ENCODE peak calls at places on chromosomes 5 and 9, in four cellular contexts. One of them, this sample, is unnamed.

GRCh38 chr5:75510836-75511434 is 494 bp downstream of the CERT1 start:
- DNase-seq in psoas muscle: peak
- DNase-seq in mucosa of descending colon: peak
- DNase-seq in body of pancreas: peak
- DNase-seq in this sample: peak

GRCh38 chr5:161541-162110 is 29.7 kb upstream of the LRRC14B start:
- DNase-seq in psoas muscle: peak
- DNase-seq in mucosa of descending colon: no peak
- DNase-seq in body of pancreas: no peak
- DNase-seq in this sample: no peak

GRCh38 chr5:157485811-157486739 is 26.1 kb downstream of the NIPAL4 start:
- DNase-seq in psoas muscle: no peak
- DNase-seq in mucosa of descending colon: no peak
- DNase-seq in body of pancreas: no peak
- DNase-seq in this sample: no peak

GRCh38 chr5:97629281-97629680 is 446.2 kb upstream of the RIOK2 start:
- DNase-seq in psoas muscle: peak
- DNase-seq in mucosa of descending colon: no peak
- DNase-seq in body of pancreas: no peak
- DNase-seq in this sample: no peak

GRCh38 chr9:94882953-94883641 is 156.6 kb downstream of the AOPEP start:
- DNase-seq in psoas muscle: no peak
- DNase-seq in mucosa of descending colon: no peak
- DNase-seq in body of pancreas: peak
- DNase-seq in this sample: no peak

GRCh38 chr5:148445578-148445977 is 61.8 kb downstream of the FBXO38 start:
- DNase-seq in psoas muscle: no peak
- DNase-seq in mucosa of descending colon: no peak
- DNase-seq in body of pancreas: no peak
- DNase-seq in this sample: no peak

GRCh38 chr5:146644811-146645210 is 128.8 kb upstream of the GPR151 start:
- DNase-seq in psoas muscle: no peak
- DNase-seq in mucosa of descending colon: no peak
- DNase-seq in body of pancreas: no peak
- DNase-seq in this sample: no peak

GRCh38 chr9:93898502-93899426 is 56.4 kb downstream of the BARX1 start:
- DNase-seq in psoas muscle: peak
- DNase-seq in mucosa of descending colon: no peak
- DNase-seq in body of pancreas: peak
- DNase-seq in this sample: peak

GRCh38 chr5:38557309-38557710 is 864 bp upstream of the LIFR start:
- DNase-seq in psoas muscle: peak
- DNase-seq in mucosa of descending colon: no peak
- DNase-seq in body of pancreas: peak
- DNase-seq in this sample: no peak

GRCh38 chr5:52783226-52783959 is 4.3 kb upstream of the ITGA1 start:
- DNase-seq in psoas muscle: no peak
- DNase-seq in mucosa of descending colon: no peak
- DNase-seq in body of pancreas: no peak
- DNase-seq in this sample: no peak

GRCh38 chr9:91903126-91903911 is 46.7 kb downstream of the ROR2 start:
- DNase-seq in psoas muscle: no peak
- DNase-seq in mucosa of descending colon: no peak
- DNase-seq in body of pancreas: no peak
- DNase-seq in this sample: no peak

GRCh38 chr5:3963662-3964061 is 368.0 kb downstream of the IRX1 start:
- DNase-seq in psoas muscle: no peak
- DNase-seq in mucosa of descending colon: no peak
- DNase-seq in body of pancreas: no peak
- DNase-seq in this sample: no peak

GRCh38 chr5:124841829-124842712 is 95.6 kb upstream of the ZNF608 start:
- DNase-seq in psoas muscle: no peak
- DNase-seq in mucosa of descending colon: no peak
- DNase-seq in body of pancreas: no peak
- DNase-seq in this sample: peak

GRCh38 chr9:35686222-35687203 is 3.2 kb downstream of the TPM2 start:
- DNase-seq in psoas muscle: no peak
- DNase-seq in mucosa of descending colon: no peak
- DNase-seq in body of pancreas: no peak
- DNase-seq in this sample: peak

GRCh38 chr9:75775173-75775572 is 115.3 kb upstream of the PCSK5 start:
- DNase-seq in psoas muscle: no peak
- DNase-seq in mucosa of descending colon: no peak
- DNase-seq in body of pancreas: no peak
- DNase-seq in this sample: no peak

GRCh38 chr5:167512111-167512510 is 779.3 kb upstream of the WWC1 start:
- DNase-seq in psoas muscle: no peak
- DNase-seq in mucosa of descending colon: no peak
- DNase-seq in body of pancreas: no peak
- DNase-seq in this sample: no peak

GRCh38 chr5:33309780-33310345 is 130.9 kb upstream of the TARS1 start:
- DNase-seq in psoas muscle: no peak
- DNase-seq in mucosa of descending colon: no peak
- DNase-seq in body of pancreas: no peak
- DNase-seq in this sample: no peak

GRCh38 chr5:14922456-14922855 is 50.9 kb upstream of the ANKH start:
- DNase-seq in psoas muscle: no peak
- DNase-seq in mucosa of descending colon: no peak
- DNase-seq in body of pancreas: peak
- DNase-seq in this sample: no peak

GRCh38 chr5:54440456-54440893 is 15.0 kb upstream of the HSPB3 start:
- DNase-seq in psoas muscle: no peak
- DNase-seq in mucosa of descending colon: no peak
- DNase-seq in body of pancreas: no peak
- DNase-seq in this sample: no peak

GRCh38 chr5:78359831-78360673 is at the start of gene SCAMP1:
- DNase-seq in psoas muscle: peak
- DNase-seq in mucosa of descending colon: peak
- DNase-seq in body of pancreas: peak
- DNase-seq in this sample: peak

GRCh38 chr9:27065288-27065687 is 43.7 kb upstream of the TEK start:
- DNase-seq in psoas muscle: no peak
- DNase-seq in mucosa of descending colon: no peak
- DNase-seq in body of pancreas: no peak
- DNase-seq in this sample: no peak

GRCh38 chr5:103428411-103428871 is 134.1 kb downstream of the NUDT12 start:
- DNase-seq in psoas muscle: peak
- DNase-seq in mucosa of descending colon: no peak
- DNase-seq in body of pancreas: peak
- DNase-seq in this sample: peak

GRCh38 chr9:18397076-18397475 is 76.9 kb upstream of the ADAMTSL1 start:
- DNase-seq in psoas muscle: no peak
- DNase-seq in mucosa of descending colon: no peak
- DNase-seq in body of pancreas: no peak
- DNase-seq in this sample: no peak

GRCh38 chr9:72579190-72579589 is 57.8 kb downstream of the TMC1 start:
- DNase-seq in psoas muscle: peak
- DNase-seq in mucosa of descending colon: peak
- DNase-seq in body of pancreas: peak
- DNase-seq in this sample: no peak

GRCh38 chr9:129497064-129497836 is 123.7 kb downstream of the C9orf50 start:
- DNase-seq in psoas muscle: peak
- DNase-seq in mucosa of descending colon: peak
- DNase-seq in body of pancreas: peak
- DNase-seq in this sample: no peak

DNA sequence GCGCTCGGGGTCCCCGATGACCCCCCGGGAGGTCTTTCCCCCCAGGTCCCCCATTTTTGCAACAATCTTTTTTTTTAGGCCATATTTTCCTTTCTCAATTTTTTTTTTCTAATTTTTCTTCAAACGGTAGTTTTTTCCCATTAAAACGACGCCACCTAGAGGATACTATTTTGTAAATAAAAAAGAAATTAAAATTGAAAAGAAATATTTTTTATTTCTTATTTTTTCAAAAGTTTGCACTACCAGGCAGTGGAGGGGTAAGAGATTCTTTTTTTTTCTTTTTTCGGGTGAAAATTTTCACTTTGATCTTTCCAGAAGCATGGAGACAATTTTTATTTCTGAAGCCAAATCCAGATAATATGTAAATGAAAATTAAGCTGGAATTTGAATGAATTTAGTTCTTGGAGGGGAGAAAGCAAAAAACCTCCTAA is 712 bp downstream of the ZNF618 start:
- DNase-seq in psoas muscle: no peak
- DNase-seq in mucosa of descending colon: no peak
- DNase-seq in body of pancreas: no peak
- DNase-seq in this sample: no peak
- TF ChIP-seq CTCF in psoas muscle: peak
- TF ChIP-seq CTCF in mucosa of descending colon: peak
- TF ChIP-seq CTCF in body of pancreas: peak
- TF ChIP-seq CTCF in this sample: peak

GRCh38 chr5:50886657-50887056 is 220.2 kb downstream of the PARP8 start:
- DNase-seq in psoas muscle: no peak
- DNase-seq in mucosa of descending colon: no peak
- DNase-seq in body of pancreas: no peak
- DNase-seq in this sample: no peak

GRCh38 chr5:50888754-50889153 is 222.3 kb downstream of the PARP8 start:
- DNase-seq in psoas muscle: no peak
- DNase-seq in mucosa of descending colon: no peak
- DNase-seq in body of pancreas: no peak
- DNase-seq in this sample: no peak

GRCh38 chr5:50889790-50890189 is 223.4 kb downstream of the PARP8 start:
- DNase-seq in psoas muscle: no peak
- DNase-seq in mucosa of descending colon: no peak
- DNase-seq in body of pancreas: no peak
- DNase-seq in this sample: no peak
- TF ChIP-seq CTCF in psoas muscle: no peak
- TF ChIP-seq CTCF in mucosa of descending colon: no peak
- TF ChIP-seq CTCF in body of pancreas: no peak
- TF ChIP-seq CTCF in this sample: no peak

DNA sequence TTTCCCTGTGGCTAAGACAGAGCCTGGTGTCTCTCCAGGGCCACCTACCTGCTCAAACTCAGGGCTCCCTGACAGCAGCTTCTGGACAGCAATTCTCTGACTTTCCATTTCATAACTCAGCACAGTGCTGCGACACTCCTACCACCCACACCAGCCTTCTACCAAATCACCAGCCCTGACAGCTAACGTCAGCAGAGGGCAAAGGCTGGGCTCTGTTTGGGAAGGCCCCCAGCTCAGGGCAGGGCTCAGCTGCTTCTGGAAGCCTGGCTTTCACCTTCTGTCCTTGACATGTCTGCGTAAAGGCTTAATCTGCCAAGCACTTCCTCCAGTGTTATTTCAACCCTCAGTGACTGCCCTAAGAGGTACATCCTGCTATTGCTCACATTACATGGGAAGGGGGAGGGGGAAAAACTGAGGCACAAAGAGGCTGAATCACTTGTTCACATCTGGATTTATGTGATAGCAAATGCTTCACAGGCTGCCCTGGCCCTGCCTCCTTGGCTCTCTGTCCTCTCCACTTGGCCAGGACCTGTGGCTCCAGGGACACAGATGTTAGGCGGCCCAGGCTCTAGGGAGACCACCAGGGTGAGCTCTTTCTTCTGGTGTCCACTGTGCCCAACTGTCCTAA is 102.5 kb upstream of the PANK3 start:
- DNase-seq in psoas muscle: no peak
- DNase-seq in mucosa of descending colon: no peak
- DNase-seq in body of pancreas: no peak
- DNase-seq in this sample: no peak
- TF ChIP-seq CTCF in psoas muscle: no peak
- TF ChIP-seq CTCF in mucosa of descending colon: no peak
- TF ChIP-seq CTCF in body of pancreas: no peak
- TF ChIP-seq CTCF in this sample: no peak

GRCh38 chr9:99019523-99020331 is 76.0 kb downstream of the COL15A1 start:
- DNase-seq in psoas muscle: no peak
- DNase-seq in mucosa of descending colon: no peak
- DNase-seq in body of pancreas: no peak
- DNase-seq in this sample: no peak

GRCh38 chr9:99021512-99021911 is 77.8 kb downstream of the COL15A1 start:
- DNase-seq in psoas muscle: no peak
- DNase-seq in mucosa of descending colon: no peak
- DNase-seq in body of pancreas: no peak
- DNase-seq in this sample: peak

GRCh38 chr9:99023229-99023628 is 79.5 kb downstream of the COL15A1 start:
- DNase-seq in psoas muscle: no peak
- DNase-seq in mucosa of descending colon: no peak
- DNase-seq in body of pancreas: no peak
- DNase-seq in this sample: no peak

GRCh38 chr9:99018653-99019052 is 74.9 kb downstream of the COL15A1 start:
- DNase-seq in psoas muscle: no peak
- DNase-seq in mucosa of descending colon: no peak
- DNase-seq in body of pancreas: no peak
- DNase-seq in this sample: no peak

DNA sequence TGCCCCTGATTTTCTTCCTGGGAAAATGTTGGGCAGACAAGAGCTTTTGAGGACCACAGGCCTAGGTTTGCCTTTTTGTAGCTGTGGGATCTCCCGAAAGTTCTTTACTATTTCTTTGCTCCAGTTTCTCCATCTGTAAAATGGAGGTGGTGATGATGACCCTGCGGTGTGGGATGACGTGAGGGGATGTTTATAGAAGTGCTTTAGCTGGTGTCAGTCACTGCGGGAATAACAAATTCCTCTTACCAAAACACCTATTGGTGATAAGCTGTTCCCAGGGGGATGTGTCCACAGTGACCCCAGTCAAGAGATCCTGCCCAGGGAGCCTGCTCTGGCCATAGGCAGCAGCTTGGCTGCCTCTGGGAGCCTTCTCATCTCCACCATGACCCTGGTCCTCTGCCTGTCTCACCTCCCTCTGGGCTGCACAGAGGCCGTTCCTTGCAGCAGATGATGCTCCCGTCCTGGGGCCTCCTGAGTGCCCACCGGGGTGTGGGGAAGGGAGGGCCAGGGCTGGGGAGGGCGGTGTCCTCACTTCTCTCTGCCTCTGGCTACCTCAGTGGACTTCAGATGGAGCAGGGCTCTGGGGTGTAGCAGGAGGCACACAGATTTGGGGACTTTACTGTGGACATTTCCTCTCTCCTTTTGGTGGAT is 77.2 kb downstream of the COL15A1 start:
- DNase-seq in psoas muscle: no peak
- DNase-seq in mucosa of descending colon: no peak
- DNase-seq in body of pancreas: no peak
- DNase-seq in this sample: no peak
- TF ChIP-seq CTCF in psoas muscle: no peak
- TF ChIP-seq CTCF in mucosa of descending colon: no peak
- TF ChIP-seq CTCF in body of pancreas: no peak
- TF ChIP-seq CTCF in this sample: no peak

This sample was measured in osteocyte.